ENCODE peak calls at places on chromosomes 16 and 17, in seven cellular contexts. B is PC-9, O is dorsolateral prefrontal cortex, F is pancreas, V is Peyer's patch, I is suprapubic skin, U is transverse colon. W is an unnamed sample.
A peak's percentile ranks its signal among the peaks of the same experiment; 100 is the strongest.

GRCh38 chr17:42273474-42274272 is 2.5 kb downstream of the STAT5B start:
- DNase-seq in F (no peak), I (no peak), V (no peak), U (no peak), B (no peak), O (no peak), W (no peak)

GRCh38 chr17:82650723-82651122 is 2.5 kb upstream of the WDR45B start:
- DNase-seq in O (no peak), B (no peak), F (peak; percentile 29), V (no peak), U (no peak), I (no peak), W (no peak)

GRCh38 chr17:44804301-44805061 is 25.6 kb downstream of the GJC1 start:
- DNase-seq in F (no peak), O (no peak), V (no peak), U (peak; percentile 45), I (no peak), B (no peak), W (no peak)

GRCh38 chr17:29102046-29102445 is 59.1 kb downstream of the PIPOX start:
- DNase-seq in O (no peak), V (no peak), I (no peak), F (no peak), U (no peak), B (no peak), W (no peak)

GRCh38 chr17:82103588-82104451 is 5.8 kb upstream of the FASN start:
- DNase-seq in V (no peak), O (no peak), I (peak; percentile 88), B (peak; percentile 95), F (peak; percentile 70), U (peak; percentile 63), W (no peak)

GRCh38 chr17:12992676-12993075 is 25.2 kb downstream of the ELAC2 start:
- DNase-seq in O (no peak), V (no peak), I (no peak), U (no peak), B (no peak), F (no peak), W (no peak)

GRCh38 chr17:81202318-81202717 is 20.4 kb downstream of the CEP131 start:
- DNase-seq in O (no peak), F (no peak), I (no peak), B (no peak), V (no peak), U (no peak), W (no peak)

GRCh38 chr16:49590166-49590871 is 216.7 kb downstream of the C16orf78 start:
- DNase-seq in O (no peak), I (peak; percentile 72), F (no peak), B (no peak), U (no peak), V (peak; percentile 25), W (no peak)

GRCh38 chr17:20172378-20172775 is 163.2 kb downstream of the SPECC1 start:
- DNase-seq in B (no peak), O (no peak), U (no peak), F (no peak), V (no peak), I (no peak), W (no peak)

GRCh38 chr16:61858996-61859395 is 177.2 kb downstream of the CDH8 start:
- DNase-seq in I (no peak), B (no peak), U (no peak), V (no peak), O (no peak), F (no peak), W (no peak)

GRCh38 chr16:84013787-84014569 is 28.6 kb downstream of the SLC38A8 start:
- DNase-seq in B (peak; percentile 99), I (no peak), O (no peak), V (peak; percentile 88), F (peak; percentile 89), U (peak; percentile 92), W (no peak)

GRCh38 chr17:57518587-57519118 is 226.4 kb downstream of the CCDC182 start:
- DNase-seq in B (no peak), F (no peak), U (no peak), O (no peak), I (no peak), V (no peak), W (no peak)

GRCh38 chr16:10667239-10667638 is 27.5 kb downstream of the TEKT5 start:
- DNase-seq in I (no peak), B (no peak), U (no peak), F (no peak), O (no peak), V (no peak), W (no peak)

GRCh38 chr16:81473969-81474959 is 29.7 kb downstream of the CMIP start:
- DNase-seq in I (no peak), O (no peak), B (no peak), F (no peak), V (no peak), U (no peak), W (no peak)
- H3K4me3 ChIP-seq in I (no peak overlapping the region), O (no peak overlapping the region), B (no peak overlapping the region), F (no peak overlapping the region), V (no peak overlapping the region), U (no peak overlapping the region), W (no peak overlapping the region)

GRCh38 chr16:64211306-64211705 is 910.6 kb downstream of the CDH11 start:
- DNase-seq in B (no peak), F (no peak), V (no peak), U (no peak), O (no peak), I (no peak), W (no peak)
- H3K4me3 ChIP-seq in B (no peak overlapping the region), F (no peak overlapping the region), V (no peak overlapping the region), U (no peak overlapping the region), O (no peak overlapping the region), I (no peak overlapping the region), W (no peak overlapping the region)

GRCh38 chr17:49631496-49631895 is 46.4 kb downstream of the SPOP start:
- DNase-seq in F (no peak), B (no peak), U (no peak), V (no peak), O (no peak), I (no peak), W (no peak)

GRCh38 chr17:49632201-49632600 is 45.7 kb downstream of the SPOP start:
- DNase-seq in U (no peak), F (no peak), O (no peak), V (no peak), I (no peak), B (no peak), W (no peak)

GRCh38 chr17:49633762-49634486 is 44.0 kb downstream of the SPOP start:
- DNase-seq in F (no peak), B (no peak), U (no peak), V (no peak), I (no peak), O (no peak), W (no peak)

GRCh38 chr17:49634487-49634865 is 43.4 kb downstream of the SPOP start:
- DNase-seq in V (no peak), U (no peak), F (no peak), O (no peak), B (no peak), I (no peak), W (no peak)

DNA sequence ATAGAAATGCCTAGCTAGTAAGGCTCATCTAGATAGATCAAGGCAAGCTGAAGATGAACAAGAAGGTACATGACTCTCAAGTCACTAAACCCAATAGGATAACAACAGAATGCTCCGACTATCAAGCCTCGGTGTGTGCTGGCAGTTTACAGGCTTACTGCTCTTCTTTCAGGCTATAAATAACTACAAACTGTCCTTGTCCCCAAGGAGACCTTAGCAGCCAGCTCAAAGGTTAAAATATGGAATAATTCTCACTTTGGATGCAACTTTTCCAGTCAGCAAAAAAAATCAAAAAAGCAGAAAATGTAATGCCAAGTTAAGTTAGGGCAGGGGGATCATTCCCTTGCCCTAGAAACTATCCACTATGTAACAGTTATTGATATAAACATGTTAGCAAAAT is 44.6 kb downstream of the SPOP start:
- DNase-seq in V (no peak), I (no peak), O (no peak), F (no peak), U (no peak), B (no peak), W (no peak)
- H3K4me3 ChIP-seq in V (no peak overlapping the region), I (no peak overlapping the region), O (no peak overlapping the region), F (no peak overlapping the region), U (no peak overlapping the region), B (no peak overlapping the region), W (no peak overlapping the region)

GRCh38 chr16:72626623-72627022 is 421.3 kb downstream of the ZFHX3 start:
- DNase-seq in V (no peak), I (no peak), O (no peak), F (no peak), U (no peak), B (no peak), W (no peak)
- H3K4me3 ChIP-seq in V (no peak overlapping the region), I (no peak overlapping the region), O (no peak overlapping the region), F (no peak overlapping the region), U (no peak overlapping the region), B (peak overlapping the region; percentile 65), W (peak overlapping the region; percentile 36)

GRCh38 chr16:58337090-58337444 is 42.2 kb upstream of the PRSS54 start:
- DNase-seq in U (no peak), F (no peak), O (no peak), I (no peak), V (no peak), B (no peak), W (no peak)
- H3K4me3 ChIP-seq in U (no peak overlapping the region), F (peak overlapping the region; percentile 25), O (peak overlapping the region; percentile 41), I (peak overlapping the region; percentile 33), V (peak overlapping the region; percentile 10), B (peak overlapping the region; percentile 23), W (no peak overlapping the region)

GRCh38 chr16:88656291-88656980 is 5.6 kb upstream of the CYBA start:
- DNase-seq in B (no peak), V (no peak), F (no peak), U (no peak), O (no peak), I (no peak), W (no peak)

GRCh38 chr16:88653606-88654362 is 2.9 kb upstream of the CYBA start:
- DNase-seq in I (no peak), V (no peak), U (no peak), F (no peak), B (no peak), O (no peak), W (no peak)

GRCh38 chr16:88655733-88656281 is 5.0 kb upstream of the CYBA start:
- DNase-seq in F (no peak), I (no peak), V (no peak), O (no peak), B (no peak), U (no peak), W (no peak)

GRCh38 chr16:88654363-88655052 is 3.7 kb upstream of the CYBA start:
- DNase-seq in I (no peak), B (no peak), F (no peak), V (no peak), U (no peak), O (no peak), W (no peak)

DNA sequence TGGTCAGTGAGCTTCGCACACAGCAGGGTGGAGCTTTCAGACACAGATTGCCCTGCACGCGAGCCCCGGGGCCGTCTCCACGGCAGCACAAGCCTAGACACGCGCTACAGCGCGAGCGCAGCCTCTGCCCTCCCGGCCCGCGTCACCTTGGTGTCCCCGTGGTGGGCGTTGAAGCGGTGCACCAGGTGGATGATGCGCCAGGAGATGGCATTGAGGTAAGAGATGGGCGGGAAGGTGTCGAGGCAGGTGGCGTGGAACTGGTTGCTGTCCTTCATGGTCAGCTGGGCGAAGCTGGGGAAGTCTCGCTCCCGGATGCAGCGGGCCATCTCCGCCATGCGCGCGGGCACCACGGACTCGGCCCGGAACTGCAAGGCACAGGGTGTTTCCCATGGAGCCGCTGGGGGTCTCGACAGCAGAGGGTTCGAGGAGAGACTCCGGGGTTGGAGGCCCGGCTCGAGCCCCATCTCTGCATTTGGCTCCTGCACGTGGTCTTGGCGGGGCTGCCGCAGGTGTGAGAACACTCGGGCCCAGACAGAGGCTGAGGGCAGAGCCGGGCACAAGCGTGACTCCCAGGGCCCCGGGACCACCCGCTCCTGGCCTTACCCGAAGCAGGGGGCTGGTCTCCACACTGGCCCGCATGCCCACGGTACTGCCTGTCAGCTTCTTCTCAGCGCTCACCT is 4.3 kb upstream of the CYBA start:
- DNase-seq in V (no peak), I (peak; percentile 81), O (no peak), F (no peak), B (no peak), U (no peak), W (no peak)
- H3K4me3 ChIP-seq in V (no peak overlapping the region), I (no peak overlapping the region), O (no peak overlapping the region), F (no peak overlapping the region), B (no peak overlapping the region), U (no peak overlapping the region), W (no peak overlapping the region)